ENCODE peak calls at places on chromosomes 12 and 14, in eight cellular contexts. Z is CD8-positive, alpha-beta memory T cell; W is left ventricle myocardium inferior; X is gastrocnemius medialis; U is H7; Y is transverse colon; E is heart right ventricle; V is A673. O is an unnamed sample.

GRCh38 chr14:105537580-105538474 is 11.4 kb downstream of the TMEM121 start:
- DNase-seq in Z (peak; percentile 77), W (peak; percentile 53), X (no peak), U (peak; percentile 97), Y (peak; percentile 62), E (peak; percentile 54), V (peak; percentile 56), O (peak; percentile 19)

GRCh38 chr12:13661005-13661887 is 320.2 kb downstream of the GRIN2B start:
- DNase-seq in Z (no peak), W (no peak), X (peak; percentile 7), U (peak; percentile 15), Y (peak; percentile 54), E (peak; percentile 23), V (peak; percentile 69), O (peak; percentile 29)

GRCh38 chr12:32501835-32502333 is 102.5 kb downstream of the FGD4 start:
- DNase-seq in Z (no peak), W (no peak), X (peak; percentile 67), U (peak; percentile 71), Y (no peak), E (peak; percentile 28), V (peak; percentile 96), O (no peak)

GRCh38 chr12:109715310-109716091 is 1.9 kb downstream of the FAM222A start:
- DNase-seq in Z (peak; percentile 60), W (peak; percentile 29), X (no peak), U (peak; percentile 82), Y (peak; percentile 51), E (no peak), V (no peak), O (no peak)

GRCh38 chr12:62530596-62530995 is 64.0 kb downstream of the MON2 start:
- DNase-seq in Z (no peak), W (no peak), X (no peak), U (no peak), Y (no peak), E (no peak), V (no peak), O (no peak)

GRCh38 chr14:21100931-21101330 is at the start of gene TMEM253:
- DNase-seq in Z (no peak), W (no peak), X (no peak), U (no peak), Y (peak; percentile 84), E (no peak), V (no peak), O (no peak)

GRCh38 chr14:63362305-63362914 is 43.7 kb upstream of the GPHB5 start:
- DNase-seq in Z (no peak), W (no peak), X (no peak), U (no peak), Y (peak; percentile 13), E (no peak), V (no peak), O (no peak)

GRCh38 chr12:90013409-90013808 is 304.8 kb upstream of the ATP2B1 start:
- DNase-seq in Z (peak; percentile 47), W (no peak), X (no peak), U (peak; percentile 4), Y (no peak), E (no peak), V (no peak), O (no peak)

GRCh38 chr14:60153996-60154395 is 11.2 kb downstream of the DHRS7 start:
- DNase-seq in Z (no peak), W (no peak), X (no peak), U (no peak), Y (no peak), E (no peak), V (no peak), O (no peak)

GRCh38 chr14:54894995-54895394 is 7.6 kb downstream of the GCH1 start:
- DNase-seq in Z (no peak), W (no peak), X (no peak), U (no peak), Y (no peak), E (no peak), V (peak; percentile 35), O (peak; percentile 20)

GRCh38 chr12:121800694-121801600 is 2.9 kb upstream of the SETD1B start:
- DNase-seq in Z (peak; percentile 84), W (peak; percentile 85), X (no peak), U (peak; percentile 88), Y (peak; percentile 85), E (peak; percentile 83), V (peak; percentile 76), O (peak; percentile 73)

GRCh38 chr12:116982721-116983502 is 72.2 kb downstream of the FBXW8 start:
- DNase-seq in Z (no peak), W (no peak), X (no peak), U (no peak), Y (no peak), E (no peak), V (no peak), O (no peak)

GRCh38 chr12:110343921-110344555 is 59.5 kb downstream of the ANAPC7 start:
- DNase-seq in Z (no peak), W (no peak), X (no peak), U (no peak), Y (no peak), E (no peak), V (no peak), O (no peak)

GRCh38 chr14:100780646-100781355 is 45.1 kb upstream of the MEG3 start:
- DNase-seq in Z (no peak), W (no peak), X (no peak), U (peak; percentile 48), Y (peak; percentile 2), E (no peak), V (no peak), O (no peak)

GRCh38 chr12:47767197-47767724 is 5.8 kb upstream of the SLC48A1 start:
- DNase-seq in Z (peak; percentile 81), W (no peak), X (no peak), U (peak; percentile 81), Y (peak; percentile 82), E (peak; percentile 72), V (no peak), O (no peak)

GRCh38 chr14:84804498-84805294 is 725.2 kb upstream of the FLRT2 start:
- DNase-seq in Z (no peak), W (no peak), X (no peak), U (no peak), Y (no peak), E (no peak), V (peak; percentile 52), O (no peak)

GRCh38 chr14:22002860-22003284 is 329.3 kb upstream of the OR4E1 start:
- DNase-seq in Z (peak; percentile 74), W (no peak), X (no peak), U (peak; percentile 46), Y (peak; percentile 22), E (no peak), V (peak; percentile 56), O (no peak)

GRCh38 chr12:101327054-101327453 is 47.1 kb downstream of the UTP20 start:
- DNase-seq in Z (no peak), W (no peak), X (no peak), U (no peak), Y (no peak), E (no peak), V (no peak), O (no peak)

GRCh38 chr12:101328917-101329316 is 49.0 kb downstream of the UTP20 start:
- DNase-seq in Z (no peak), W (no peak), X (no peak), U (no peak), Y (no peak), E (no peak), V (no peak), O (no peak)

GRCh38 chr12:101325590-101325989 is 45.7 kb downstream of the UTP20 start:
- DNase-seq in Z (no peak), W (no peak), X (no peak), U (no peak), Y (no peak), E (no peak), V (no peak), O (no peak)

GRCh38 chr12:101323255-101323654 is 43.4 kb downstream of the UTP20 start:
- DNase-seq in Z (no peak), W (no peak), X (no peak), U (no peak), Y (no peak), E (no peak), V (no peak), O (no peak)

GRCh38 chr12:101327547-101327946 is 47.6 kb downstream of the UTP20 start:
- DNase-seq in Z (no peak), W (no peak), X (no peak), U (no peak), Y (no peak), E (no peak), V (no peak), O (no peak)
- H3K36me3 ChIP-seq in Z (peaks cover 27% of the 10 kb centered on the region), W (peaks cover 61% of the 10 kb centered on the region), X (no peaks in the 10 kb centered on the region), U (peaks cover 13% of the 10 kb centered on the region), Y (no peaks in the 10 kb centered on the region), E (peaks cover 89% of the 10 kb centered on the region), V (peaks cover 48% of the 10 kb centered on the region), O (peaks cover 31% of the 10 kb centered on the region)

GRCh38 chr12:131789638-131790037 is 38.6 kb upstream of the MMP17 start:
- DNase-seq in Z (no peak), W (no peak), X (no peak), U (no peak), Y (no peak), E (no peak), V (no peak), O (no peak)
- H3K36me3 ChIP-seq in Z (peaks cover 34% of the 10 kb centered on the region), W (peaks cover 94% of the 10 kb centered on the region), X (peaks cover 3% of the 10 kb centered on the region), U (peaks cover 16% of the 10 kb centered on the region), Y (no peaks in the 10 kb centered on the region), E (peaks cover 98% of the 10 kb centered on the region), V (peaks cover 13% of the 10 kb centered on the region), O (peaks cover 73% of the 10 kb centered on the region)

GRCh38 chr14:65962952-65963351 is 523.2 kb upstream of the CCDC196 start:
- DNase-seq in Z (no peak), W (no peak), X (no peak), U (no peak), Y (no peak), E (no peak), V (no peak), O (no peak)

GRCh38 chr14:65961004-65961403 is 525.2 kb upstream of the CCDC196 start:
- DNase-seq in Z (peak; percentile 69), W (peak; percentile 20), X (no peak), U (peak; percentile 71), Y (peak; percentile 68), E (peak; percentile 15), V (peak; percentile 74), O (peak; percentile 9)

GRCh38 chr14:65957631-65958205 is 528.5 kb upstream of the CCDC196 start:
- DNase-seq in Z (no peak), W (no peak), X (no peak), U (peak; percentile 49), Y (no peak), E (no peak), V (no peak), O (no peak)

GRCh38 chr14:65958664-65959562 is 527.3 kb upstream of the CCDC196 start:
- DNase-seq in Z (no peak), W (no peak), X (no peak), U (peak; percentile 54), Y (no peak), E (no peak), V (peak; percentile 45), O (no peak)

DNA sequence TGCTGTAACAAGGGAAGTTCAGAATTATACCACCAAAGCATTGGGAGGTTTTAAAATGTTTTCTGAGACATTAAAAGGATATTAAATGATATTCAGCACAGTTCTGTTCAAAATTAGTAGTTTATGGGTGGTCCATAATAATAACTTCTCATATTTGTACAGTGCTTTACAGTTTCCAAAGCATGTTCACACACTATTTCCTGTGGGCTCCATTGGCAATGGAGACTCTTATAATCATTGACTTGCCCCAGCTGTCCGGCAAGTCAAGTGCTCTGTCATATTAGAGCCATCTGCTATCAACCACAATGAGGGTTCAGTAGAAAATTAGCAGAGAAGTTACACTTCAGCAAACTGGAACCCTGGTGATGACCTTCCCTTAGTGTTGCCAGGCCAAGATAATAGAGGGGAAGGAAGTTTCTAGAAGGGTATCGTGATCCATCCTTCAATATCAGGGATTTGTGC is 526.6 kb upstream of the CCDC196 start:
- DNase-seq in Z (no peak), W (no peak), X (no peak), U (no peak), Y (no peak), E (no peak), V (no peak), O (no peak)
- H3K36me3 ChIP-seq in Z (no peaks in the 10 kb centered on the region), W (no peaks in the 10 kb centered on the region), X (no peaks in the 10 kb centered on the region), U (no peaks in the 10 kb centered on the region), Y (no peaks in the 10 kb centered on the region), E (no peaks in the 10 kb centered on the region), V (no peaks in the 10 kb centered on the region), O (no peaks in the 10 kb centered on the region)

GRCh38 chr14:23358553-23359166 is 6.0 kb upstream of the SLC22A17 start:
- DNase-seq in Z (no peak), W (no peak), X (no peak), U (peak; percentile 46), Y (no peak), E (no peak), V (no peak), O (no peak)
- H3K36me3 ChIP-seq in Z (no peaks in the 10 kb centered on the region), W (no peaks in the 10 kb centered on the region), X (no peaks in the 10 kb centered on the region), U (peaks cover 1% of the 10 kb centered on the region), Y (no peaks in the 10 kb centered on the region), E (peaks cover 20% of the 10 kb centered on the region), V (peaks cover 64% of the 10 kb centered on the region), O (peaks cover 2% of the 10 kb centered on the region)

O was measured in MG63.